ENCODE peak calls at places on chromosomes 16 and 17, in four cellular contexts. J is GM20000, C is fibroblast of lung, H is kidney. V is an unnamed sample.

GRCh38 chr16:81435567-81435966 is 9.0 kb upstream of the CMIP start:
- DNase-seq in J (no peak), C (no peak), H (peak), V (no peak)

GRCh38 chr16:83878838-83879237 is 20.1 kb upstream of the MLYCD start:
- DNase-seq in J (no peak), C (peak), H (no peak), V (no peak)

GRCh38 chr16:31409433-31409832 is 16.3 kb downstream of the ITGAD start:
- DNase-seq in J (no peak), C (peak), H (no peak), V (no peak)

GRCh38 chr16:64409762-64410161 is 712.1 kb downstream of the CDH11 start:
- DNase-seq in J (no peak), C (no peak), H (no peak), V (no peak)

GRCh38 chr16:84518804-84519341 is 14.4 kb upstream of the MEAK7 start:
- DNase-seq in J (no peak), C (no peak), H (no peak), V (no peak)

GRCh38 chr17:50267074-50267841 is 7.0 kb upstream of the TMEM92 start:
- DNase-seq in J (peak), C (no peak), H (peak), V (peak)

GRCh38 chr17:65984299-65984698 is 207.6 kb downstream of the CEP112 start:
- DNase-seq in J (no peak), C (peak), H (no peak), V (no peak)

GRCh38 chr16:31216552-31217530 is at the start of gene PYDC1:
- DNase-seq in J (peak), C (no peak), H (no peak), V (peak)

GRCh38 chr16:72992142-72992601 is 55.8 kb downstream of the ZFHX3 start:
- DNase-seq in J (no peak), C (no peak), H (no peak), V (no peak)

GRCh38 chr17:78101542-78101941 is 27.0 kb downstream of the TMC6 start:
- DNase-seq in J (no peak), C (no peak), H (peak), V (no peak)

GRCh38 chr16:18834873-18835272 is 33.5 kb upstream of the ARL6IP1 start:
- DNase-seq in J (no peak), C (no peak), H (no peak), V (no peak)

GRCh38 chr16:56426585-56426984 is 1.2 kb upstream of the AMFR start:
- DNase-seq in J (no peak), C (no peak), H (no peak), V (no peak)

GRCh38 chr16:56041556-56042140 is 149.6 kb upstream of the GNAO1 start:
- DNase-seq in J (peak), C (no peak), H (no peak), V (peak)

GRCh38 chr16:85329059-85329812 is 217.0 kb upstream of the CIBAR2 start:
- DNase-seq in J (no peak), C (peak), H (peak), V (no peak)

GRCh38 chr17:7133424-7133823 is 18.8 kb upstream of the ASGR2 start:
- DNase-seq in J (no peak), C (no peak), H (no peak), V (no peak)

GRCh38 chr17:77285594-77286390 is 145.0 kb downstream of the SEC14L1 start:
- DNase-seq in J (no peak), C (peak), H (peak), V (no peak)

GRCh38 chr16:55954906-55955305 is 79.7 kb upstream of the CES5A start:
- DNase-seq in J (no peak), C (no peak), H (no peak), V (no peak)

GRCh38 chr16:85473909-85474640 is 139.0 kb upstream of the GSE1 start:
- DNase-seq in J (no peak), C (no peak), H (no peak), V (no peak)

GRCh38 chr17:10652984-10653680 is 4.0 kb downstream of the MYH3 start:
- DNase-seq in J (peak), C (peak), H (no peak), V (peak)

GRCh38 chr16:73010150-73010676 is 37.7 kb downstream of the ZFHX3 start:
- DNase-seq in J (no peak), C (no peak), H (peak), V (no peak)

GRCh38 chr17:59616253-59616920 is 3.3 kb upstream of the CLTC start:
- DNase-seq in J (no peak), C (no peak), H (no peak), V (no peak)

GRCh38 chr16:58507195-58507962 is 7.4 kb downstream of the NDRG4 start:
- DNase-seq in J (no peak), C (no peak), H (no peak), V (no peak)

DNA sequence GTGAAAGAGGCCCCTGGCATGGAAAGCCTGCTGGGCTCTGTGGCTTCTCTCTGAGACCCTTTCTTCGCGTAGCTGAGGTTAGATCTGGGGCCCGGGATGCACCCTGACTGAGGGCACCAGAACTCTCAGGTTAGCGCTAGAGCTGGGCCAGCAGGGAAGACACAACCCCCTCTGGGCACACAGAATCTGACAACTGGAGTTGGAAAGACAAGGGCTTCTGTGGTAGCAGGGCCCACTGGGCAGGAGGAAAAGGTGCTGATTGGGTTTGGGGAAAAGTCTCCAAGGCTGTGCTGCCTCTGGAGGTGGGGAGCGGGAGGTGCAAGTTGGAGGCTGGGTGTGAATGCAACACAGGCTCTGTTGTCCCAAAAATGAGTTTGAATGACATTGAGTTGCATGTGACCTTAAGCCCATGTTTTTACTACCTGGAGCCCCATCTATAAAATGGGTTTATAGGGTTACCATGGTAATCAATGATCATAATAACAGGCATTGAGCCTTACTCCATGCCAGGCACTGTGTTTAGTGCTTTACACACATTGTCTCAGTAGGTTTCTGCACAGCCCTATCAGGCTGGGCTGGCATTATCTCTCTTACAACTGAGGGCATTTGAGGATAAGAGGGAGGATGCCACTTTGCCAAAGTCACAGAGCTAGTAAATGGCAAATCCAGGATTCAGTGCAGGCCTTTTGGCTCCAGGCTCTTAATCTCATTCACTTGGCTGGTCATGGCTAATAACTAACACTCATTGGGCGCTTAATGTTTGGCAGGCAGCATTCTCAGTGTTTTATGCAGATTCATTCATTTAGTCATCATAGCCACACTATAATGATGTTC is 9.5 kb upstream of the IGFBP4 start:
- DNase-seq in J (no peak), C (no peak), H (no peak), V (no peak)
- TF ChIP-seq CTCF in J (peak), C (peak), H (peak), V (peak)

GRCh38 chr16:49281843-49282642 is 405 bp upstream of the CBLN1 start:
- DNase-seq in J (peak), C (peak), H (peak), V (peak)
- TF ChIP-seq CTCF in J (no peak), C (no peak), H (no peak), V (peak)

DNA sequence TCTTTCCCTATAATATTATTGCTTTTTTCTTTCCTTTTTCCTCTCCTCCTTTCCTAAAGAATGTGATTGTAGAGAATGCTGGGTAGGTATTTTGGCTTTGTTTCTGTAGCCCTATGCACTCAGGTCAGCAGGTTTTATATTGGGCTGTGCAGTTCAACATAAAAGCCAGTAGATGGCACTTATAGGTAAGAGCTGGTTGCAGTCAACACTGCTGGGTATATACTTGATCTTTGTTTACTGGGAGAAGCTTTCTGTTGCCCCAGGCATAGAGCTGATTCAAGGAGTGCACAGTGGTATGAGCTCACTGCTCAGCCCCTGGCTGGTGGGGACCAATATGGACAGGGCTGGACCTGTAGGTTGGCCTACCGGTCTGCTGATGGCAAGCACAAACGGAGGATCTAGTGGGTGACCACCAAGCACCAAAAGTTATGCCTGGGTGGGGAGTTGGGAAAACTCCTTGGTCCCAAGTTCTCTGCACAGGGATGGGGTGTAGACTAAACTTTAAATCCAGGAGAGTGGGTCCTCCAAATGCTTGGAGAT is 378.9 kb downstream of the PMP22 start:
- DNase-seq in J (no peak), C (no peak), H (no peak), V (no peak)
- TF ChIP-seq CTCF in J (no peak), C (peak), H (no peak), V (no peak)

DNA sequence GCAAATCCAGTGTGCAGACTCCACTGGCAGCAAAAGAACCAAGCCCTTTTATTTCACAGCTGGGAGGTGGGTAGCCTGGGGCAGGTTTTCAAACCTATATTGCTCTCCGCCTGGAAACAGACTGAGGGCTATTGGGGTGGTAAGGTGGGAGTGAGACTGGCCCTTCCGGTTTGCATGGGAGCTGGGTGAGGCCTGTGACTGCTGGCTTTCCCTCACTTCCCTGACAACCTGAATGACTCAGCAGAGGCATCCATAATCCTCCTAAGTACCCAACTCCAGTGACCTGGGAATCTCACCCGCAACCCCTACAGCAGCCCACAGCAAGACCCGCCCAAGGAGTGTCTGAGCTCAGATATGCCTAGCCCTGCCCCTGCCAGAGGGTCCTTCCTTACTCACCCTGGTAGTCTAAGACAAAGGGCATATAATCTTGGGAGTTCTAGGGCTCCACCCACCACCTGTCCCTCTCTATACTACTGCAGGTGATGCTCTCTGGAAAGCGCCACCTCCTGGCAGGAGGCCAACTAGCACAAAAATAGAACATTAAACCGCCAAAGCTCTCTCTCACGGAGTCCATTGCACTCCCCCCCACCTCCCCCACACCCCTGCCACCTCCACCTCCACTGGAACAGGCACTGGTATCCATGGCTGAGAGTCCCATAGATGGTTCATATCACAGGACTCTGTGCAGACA is 602.0 kb upstream of the C16orf82 start:
- DNase-seq in J (no peak), C (no peak), H (no peak), V (no peak)
- TF ChIP-seq CTCF in J (no peak), C (no peak), H (no peak), V (no peak)

GRCh38 chr16:54284319-54284930 is 2.2 kb downstream of the IRX3 start:
- DNase-seq in J (peak), C (peak), H (peak), V (peak)

GRCh38 chr16:54284931-54285413 is 1.6 kb downstream of the IRX3 start:
- DNase-seq in J (no peak), C (peak), H (peak), V (no peak)

GRCh38 chr16:54286067-54286329 is 589 bp downstream of the IRX3 start:
- DNase-seq in J (no peak), C (no peak), H (no peak), V (no peak)

GRCh38 chr16:54286330-54287017 is at the start of gene IRX3:
- DNase-seq in J (peak), C (peak), H (peak), V (peak)

DNA sequence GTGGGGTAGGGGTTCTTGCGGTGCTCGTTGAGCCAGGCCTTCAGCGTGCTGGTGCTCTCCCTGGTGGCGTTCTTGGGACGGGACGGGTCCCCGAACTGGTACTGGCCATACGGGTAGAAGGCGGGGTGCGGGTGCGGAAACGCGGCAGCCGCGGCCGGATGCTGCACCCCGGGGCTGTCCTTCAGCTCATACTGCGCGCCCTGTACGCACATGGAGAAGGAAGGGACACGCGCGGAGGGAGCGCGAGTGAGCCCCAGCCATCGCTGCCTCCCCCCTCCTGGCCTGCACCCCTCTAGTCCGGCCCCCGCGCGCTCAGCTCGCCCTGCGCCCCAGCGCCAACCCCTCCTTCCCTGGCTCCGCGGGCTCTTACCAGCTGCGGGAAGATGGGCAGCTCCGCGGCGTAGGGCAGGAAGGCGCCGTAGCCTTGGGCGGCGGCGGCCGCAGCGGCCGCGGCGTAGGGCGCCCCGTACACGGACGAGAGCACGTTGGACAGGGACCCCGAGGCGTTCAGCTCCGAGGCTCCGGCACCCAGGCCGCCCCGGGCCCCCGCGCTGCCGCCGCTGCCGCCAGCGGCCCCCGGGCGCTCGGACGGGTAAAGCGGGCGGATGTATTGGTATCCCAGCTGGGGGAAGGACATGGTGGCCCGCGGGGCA is 1.0 kb downstream of the IRX3 start:
- DNase-seq in J (peak), C (peak), H (peak), V (peak)
- TF ChIP-seq CTCF in J (no peak), C (no peak), H (no peak), V (no peak)

GRCh38 chr17:80361495-80362220 is 53.3 kb upstream of the ENDOV start:
- DNase-seq in J (no peak), C (no peak), H (peak), V (no peak)
- TF ChIP-seq CTCF in J (peak), C (peak), H (no peak), V (peak)

DNA sequence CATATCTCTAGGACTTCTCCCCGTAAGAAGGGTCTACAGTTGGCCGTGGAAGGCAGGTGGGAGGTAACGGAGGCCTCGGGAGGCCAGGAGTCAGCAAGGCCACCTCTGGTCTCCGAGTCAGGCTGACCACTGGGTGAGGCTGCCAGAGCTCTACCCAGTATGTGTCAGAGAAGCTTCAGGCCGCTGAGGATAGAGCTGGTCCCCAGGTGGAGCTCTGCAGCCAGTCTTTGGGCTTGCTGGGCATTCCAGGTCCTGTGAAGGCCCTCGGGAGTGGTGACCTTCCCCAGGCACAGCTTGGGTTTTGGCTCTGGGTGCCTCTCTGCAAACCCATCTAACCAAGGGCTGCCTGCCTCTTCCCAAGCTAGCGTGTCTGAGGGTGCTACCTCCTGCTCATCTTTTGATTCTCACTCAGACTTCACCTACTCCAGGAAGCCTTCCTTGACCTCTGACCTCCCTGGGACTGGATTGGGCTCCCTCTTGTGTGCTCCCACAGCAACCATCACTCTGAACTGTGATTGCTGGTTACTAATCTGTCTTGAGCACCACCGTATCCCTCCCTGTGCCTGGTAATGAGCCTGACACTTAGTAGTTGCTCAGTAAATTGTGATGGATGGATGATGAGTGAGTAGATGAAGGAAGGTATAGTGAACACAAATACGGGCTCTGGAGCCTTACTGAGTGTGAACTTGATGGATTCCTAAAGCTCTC is 22.3 kb downstream of the RHBDL3 start:
- DNase-seq in J (no peak), C (no peak), H (no peak), V (no peak)
- TF ChIP-seq CTCF in J (no peak), C (no peak), H (no peak), V (no peak)

DNA sequence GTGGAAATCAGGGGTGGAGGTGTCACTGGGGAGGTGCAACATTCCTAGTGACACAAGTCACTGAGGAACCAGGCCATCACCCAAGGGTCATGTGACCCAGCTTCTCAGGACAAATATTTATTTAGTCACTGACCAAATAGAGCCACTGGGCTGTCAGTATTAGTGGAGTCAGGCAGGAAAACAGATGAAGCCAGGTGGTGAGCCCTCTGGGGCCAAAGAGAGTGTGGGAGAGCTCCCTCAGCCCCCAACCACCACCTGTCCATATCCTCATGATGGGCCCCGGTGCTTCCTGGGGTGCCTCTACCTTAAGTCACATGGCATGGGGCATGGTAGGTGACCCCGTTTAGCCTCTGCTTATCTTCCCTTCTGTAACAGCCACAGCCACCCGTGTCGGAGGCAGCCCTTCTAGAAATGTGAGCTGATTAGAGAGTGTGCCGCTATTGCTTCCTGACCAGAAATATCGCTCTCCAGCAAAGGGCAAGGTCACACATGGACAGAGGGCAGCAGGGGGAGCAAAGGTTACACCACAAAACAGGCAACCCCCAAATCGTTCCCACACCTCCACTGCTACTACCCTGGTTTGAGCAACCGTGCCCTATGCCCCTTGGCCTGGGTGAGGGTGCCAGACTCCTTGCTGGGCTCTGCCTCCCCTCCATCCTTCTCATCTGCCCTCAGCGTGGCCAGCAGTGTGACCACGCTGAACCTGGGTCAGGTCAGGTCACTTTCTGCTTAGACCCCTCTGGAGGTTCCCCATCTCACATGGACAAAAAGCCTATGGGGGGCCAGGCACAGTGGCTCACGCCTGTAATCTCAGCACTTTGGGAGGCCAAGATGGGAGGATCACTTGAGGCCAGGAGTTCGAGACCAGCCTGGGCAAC is 8.6 kb upstream of the AKTIP start:
- DNase-seq in J (no peak), C (no peak), H (no peak), V (no peak)
- TF ChIP-seq CTCF in J (no peak), C (no peak), H (no peak), V (no peak)

GRCh38 chr17:58127846-58128245 is 20.3 kb upstream of the OR4D1 start:
- DNase-seq in J (no peak), C (no peak), H (no peak), V (no peak)

GRCh38 chr17:58117382-58117781 is 30.8 kb upstream of the OR4D1 start:
- DNase-seq in J (no peak), C (no peak), H (no peak), V (no peak)

GRCh38 chr17:58119491-58119890 is 28.7 kb upstream of the OR4D1 start:
- DNase-seq in J (no peak), C (no peak), H (no peak), V (no peak)

GRCh38 chr17:58120195-58120822 is 27.9 kb upstream of the OR4D1 start:
- DNase-seq in J (peak), C (peak), H (no peak), V (peak)

GRCh38 chr17:58121925-58122324 is 26.3 kb upstream of the OR4D1 start:
- DNase-seq in J (no peak), C (peak), H (no peak), V (no peak)
- TF ChIP-seq CTCF in J (peak), C (no peak), H (peak), V (peak)

V was measured in GM13977.